ENCODE peak calls at places on chromosomes 11 and 22, in seven cellular contexts. One of them, this sample, is unnamed.

GRCh38 chr22:35397095-35397904 is 2.6 kb upstream of the MCM5 start:
- DNase-seq in A549: no peak
- DNase-seq in cardiac muscle cell: peak
- DNase-seq in spleen: no peak
- DNase-seq in HCT116: no peak
- DNase-seq in PC-9: no peak
- DNase-seq in sigmoid colon: no peak
- DNase-seq in this sample: no peak

GRCh38 chr11:66388746-66389386 is 17.3 kb upstream of the SLC29A2 start:
- DNase-seq in A549: peak
- DNase-seq in cardiac muscle cell: peak
- DNase-seq in spleen: peak
- DNase-seq in HCT116: peak
- DNase-seq in PC-9: peak
- DNase-seq in sigmoid colon: peak
- DNase-seq in this sample: peak

GRCh38 chr11:13384837-13385417 is 78.1 kb downstream of the BTBD10 start:
- DNase-seq in A549: peak
- DNase-seq in cardiac muscle cell: peak
- DNase-seq in spleen: no peak
- DNase-seq in HCT116: peak
- DNase-seq in PC-9: no peak
- DNase-seq in sigmoid colon: no peak
- DNase-seq in this sample: no peak

GRCh38 chr11:70751142-70751734 is 352.9 kb downstream of the CTTN start:
- DNase-seq in A549: no peak
- DNase-seq in cardiac muscle cell: no peak
- DNase-seq in spleen: no peak
- DNase-seq in HCT116: no peak
- DNase-seq in PC-9: no peak
- DNase-seq in sigmoid colon: no peak
- DNase-seq in this sample: no peak

GRCh38 chr22:49228431-49229037 is 599.1 kb downstream of the BRD1 start:
- DNase-seq in A549: no peak
- DNase-seq in cardiac muscle cell: no peak
- DNase-seq in spleen: no peak
- DNase-seq in HCT116: no peak
- DNase-seq in PC-9: no peak
- DNase-seq in sigmoid colon: peak
- DNase-seq in this sample: no peak

GRCh38 chr22:47036352-47036751 is 273.9 kb downstream of the TBC1D22A start:
- DNase-seq in A549: no peak
- DNase-seq in cardiac muscle cell: no peak
- DNase-seq in spleen: peak
- DNase-seq in HCT116: no peak
- DNase-seq in PC-9: no peak
- DNase-seq in sigmoid colon: peak
- DNase-seq in this sample: no peak

GRCh38 chr11:103433976-103434375 is 324.8 kb downstream of the DYNC2H1 start:
- DNase-seq in A549: no peak
- DNase-seq in cardiac muscle cell: no peak
- DNase-seq in spleen: no peak
- DNase-seq in HCT116: no peak
- DNase-seq in PC-9: no peak
- DNase-seq in sigmoid colon: no peak
- DNase-seq in this sample: no peak

GRCh38 chr22:32852346-32853251 is 51.1 kb downstream of the TIMP3 start:
- DNase-seq in A549: no peak
- DNase-seq in cardiac muscle cell: peak
- DNase-seq in spleen: no peak
- DNase-seq in HCT116: no peak
- DNase-seq in PC-9: no peak
- DNase-seq in sigmoid colon: peak
- DNase-seq in this sample: peak

GRCh38 chr22:48961705-48962104 is 866.0 kb downstream of the BRD1 start:
- DNase-seq in A549: no peak
- DNase-seq in cardiac muscle cell: no peak
- DNase-seq in spleen: no peak
- DNase-seq in HCT116: no peak
- DNase-seq in PC-9: no peak
- DNase-seq in sigmoid colon: no peak
- DNase-seq in this sample: no peak

GRCh38 chr11:79708319-79708928 is 267.6 kb upstream of the TENM4 start:
- DNase-seq in A549: peak
- DNase-seq in cardiac muscle cell: peak
- DNase-seq in spleen: no peak
- DNase-seq in HCT116: no peak
- DNase-seq in PC-9: peak
- DNase-seq in sigmoid colon: no peak
- DNase-seq in this sample: no peak

GRCh38 chr11:46565248-46565835 is 28.5 kb downstream of the AMBRA1 start:
- DNase-seq in A549: no peak
- DNase-seq in cardiac muscle cell: peak
- DNase-seq in spleen: no peak
- DNase-seq in HCT116: no peak
- DNase-seq in PC-9: no peak
- DNase-seq in sigmoid colon: no peak
- DNase-seq in this sample: no peak

GRCh38 chr11:109338131-109338530 is 83.9 kb upstream of the C11orf87 start:
- DNase-seq in A549: no peak
- DNase-seq in cardiac muscle cell: peak
- DNase-seq in spleen: no peak
- DNase-seq in HCT116: no peak
- DNase-seq in PC-9: no peak
- DNase-seq in sigmoid colon: no peak
- DNase-seq in this sample: no peak

GRCh38 chr11:9524001-9524400 is 49.5 kb upstream of the WEE1 start:
- DNase-seq in A549: no peak
- DNase-seq in cardiac muscle cell: no peak
- DNase-seq in spleen: no peak
- DNase-seq in HCT116: no peak
- DNase-seq in PC-9: no peak
- DNase-seq in sigmoid colon: no peak
- DNase-seq in this sample: no peak

GRCh38 chr22:38570841-38571364 is 920 bp upstream of the DMC1 start:
- DNase-seq in A549: peak
- DNase-seq in cardiac muscle cell: no peak
- DNase-seq in spleen: peak
- DNase-seq in HCT116: peak
- DNase-seq in PC-9: no peak
- DNase-seq in sigmoid colon: peak
- DNase-seq in this sample: peak

GRCh38 chr22:22928666-22929380 is 41.2 kb downstream of the IGLL5 start:
- DNase-seq in A549: no peak
- DNase-seq in cardiac muscle cell: peak
- DNase-seq in spleen: peak
- DNase-seq in HCT116: no peak
- DNase-seq in PC-9: no peak
- DNase-seq in sigmoid colon: no peak
- DNase-seq in this sample: peak

GRCh38 chr11:33530824-33531223 is 169.8 kb downstream of the C11orf91 start:
- DNase-seq in A549: no peak
- DNase-seq in cardiac muscle cell: peak
- DNase-seq in spleen: no peak
- DNase-seq in HCT116: no peak
- DNase-seq in PC-9: no peak
- DNase-seq in sigmoid colon: no peak
- DNase-seq in this sample: no peak

GRCh38 chr11:68039526-68040086 is 781 bp downstream of the TCIRG1 start:
- DNase-seq in A549: no peak
- DNase-seq in cardiac muscle cell: no peak
- DNase-seq in spleen: peak
- DNase-seq in HCT116: no peak
- DNase-seq in PC-9: no peak
- DNase-seq in sigmoid colon: peak
- DNase-seq in this sample: no peak

DNA sequence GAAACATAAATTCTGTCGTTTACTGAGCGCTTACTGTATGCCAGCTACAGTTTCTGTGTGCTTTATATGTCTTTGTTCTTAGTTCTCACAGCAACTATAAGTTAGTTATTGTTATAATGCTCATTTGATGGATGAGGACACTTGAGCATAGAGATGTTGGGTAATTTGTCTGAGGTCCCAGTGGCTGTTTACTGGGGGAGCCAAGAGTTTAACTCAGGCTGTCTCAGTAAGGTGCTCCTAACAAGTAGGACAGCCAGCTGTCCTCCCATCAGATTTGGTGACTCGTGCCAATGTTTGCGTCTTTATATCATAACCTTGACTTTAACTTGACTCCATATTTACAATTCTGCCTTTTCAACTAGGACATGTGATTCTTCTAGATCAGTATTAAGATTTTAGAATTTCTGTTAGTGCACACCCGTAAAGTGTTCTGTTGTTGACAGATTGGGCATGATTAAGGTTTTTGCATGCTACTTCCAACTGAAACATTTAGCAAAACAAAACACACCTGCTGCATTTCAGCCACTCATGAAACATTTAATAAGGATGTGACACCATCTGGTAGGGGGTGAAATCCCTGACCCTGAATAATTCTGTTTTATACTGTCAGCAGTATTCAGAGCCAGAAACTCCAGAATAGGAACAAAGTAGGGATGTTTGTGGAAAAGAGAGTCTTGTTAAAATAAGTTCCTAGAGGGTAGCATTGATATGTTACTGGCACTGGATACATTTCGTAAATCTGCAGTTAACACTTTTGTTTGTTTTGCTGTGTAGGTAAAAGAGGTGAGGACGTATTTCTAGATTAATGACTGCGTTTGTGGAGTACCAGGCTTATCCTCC is 1.9 kb downstream of the REXO2 start:
- DNase-seq in A549: no peak
- DNase-seq in cardiac muscle cell: no peak
- DNase-seq in spleen: no peak
- DNase-seq in HCT116: no peak
- DNase-seq in PC-9: no peak
- DNase-seq in sigmoid colon: no peak
- DNase-seq in this sample: no peak
- H3K4me3 ChIP-seq in A549: peak
- H3K4me3 ChIP-seq in cardiac muscle cell: peak
- H3K4me3 ChIP-seq in spleen: peak
- H3K4me3 ChIP-seq in HCT116: no peak
- H3K4me3 ChIP-seq in PC-9: peak
- H3K4me3 ChIP-seq in sigmoid colon: peak
- H3K4me3 ChIP-seq in this sample: peak

DNA sequence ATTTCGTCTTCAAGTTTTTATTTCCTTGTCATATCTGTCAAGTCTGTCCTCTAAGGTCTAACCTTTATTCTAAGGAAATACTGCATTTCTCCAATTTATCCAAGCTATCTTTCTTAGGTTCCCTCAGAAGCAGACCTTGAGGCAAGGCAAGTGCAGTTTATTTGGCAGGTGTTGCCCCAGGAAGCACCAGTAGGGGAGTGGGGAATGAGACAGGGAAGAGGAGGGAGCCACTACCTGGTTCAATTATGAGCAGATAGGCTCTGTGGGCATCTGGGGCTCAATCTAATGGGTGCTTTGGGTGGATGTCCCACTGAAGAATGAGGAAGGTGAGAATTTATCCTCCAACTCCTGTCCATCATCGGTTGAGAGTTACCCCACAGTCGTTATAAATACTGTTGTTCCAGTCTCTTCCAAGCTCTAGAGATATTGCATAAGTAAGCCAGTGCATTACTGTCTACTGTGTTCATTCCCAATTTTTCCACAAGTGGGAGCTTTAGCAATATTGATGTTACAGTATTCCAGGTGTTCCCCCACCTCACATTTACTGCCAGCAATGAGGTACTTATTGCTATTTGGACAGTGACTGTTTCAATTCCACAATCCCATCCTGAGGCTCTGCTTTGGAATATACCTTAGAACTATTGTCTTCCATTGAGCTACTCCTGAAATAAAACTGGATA is 154.9 kb upstream of the CEP126 start:
- DNase-seq in A549: peak
- DNase-seq in cardiac muscle cell: no peak
- DNase-seq in spleen: no peak
- DNase-seq in HCT116: peak
- DNase-seq in PC-9: no peak
- DNase-seq in sigmoid colon: no peak
- DNase-seq in this sample: no peak
- TF ChIP-seq CTCF in A549: peak
- TF ChIP-seq CTCF in cardiac muscle cell: peak
- TF ChIP-seq CTCF in spleen: peak
- TF ChIP-seq CTCF in HCT116: peak
- TF ChIP-seq CTCF in PC-9: peak
- TF ChIP-seq CTCF in sigmoid colon: no peak
- TF ChIP-seq CTCF in this sample: peak

GRCh38 chr11:74696932-74697687 is 34.1 kb downstream of the CHRDL2 start:
- DNase-seq in A549: peak
- DNase-seq in cardiac muscle cell: peak
- DNase-seq in spleen: peak
- DNase-seq in HCT116: no peak
- DNase-seq in PC-9: no peak
- DNase-seq in sigmoid colon: peak
- DNase-seq in this sample: peak
- H3K27ac ChIP-seq in A549: peak
- H3K27ac ChIP-seq in cardiac muscle cell: no peak
- H3K27ac ChIP-seq in spleen: peak
- H3K27ac ChIP-seq in HCT116: no peak
- H3K27ac ChIP-seq in PC-9: no peak
- H3K27ac ChIP-seq in sigmoid colon: peak
- H3K27ac ChIP-seq in this sample: peak

GRCh38 chr11:133951484-133952198 is 5.1 kb downstream of the IGSF9B start:
- DNase-seq in A549: no peak
- DNase-seq in cardiac muscle cell: peak
- DNase-seq in spleen: no peak
- DNase-seq in HCT116: no peak
- DNase-seq in PC-9: no peak
- DNase-seq in sigmoid colon: no peak
- DNase-seq in this sample: no peak
- H3K4me3 ChIP-seq in A549: no peak
- H3K4me3 ChIP-seq in cardiac muscle cell: no peak
- H3K4me3 ChIP-seq in spleen: no peak
- H3K4me3 ChIP-seq in HCT116: no peak
- H3K4me3 ChIP-seq in PC-9: no peak
- H3K4me3 ChIP-seq in sigmoid colon: peak
- H3K4me3 ChIP-seq in this sample: peak

DNA sequence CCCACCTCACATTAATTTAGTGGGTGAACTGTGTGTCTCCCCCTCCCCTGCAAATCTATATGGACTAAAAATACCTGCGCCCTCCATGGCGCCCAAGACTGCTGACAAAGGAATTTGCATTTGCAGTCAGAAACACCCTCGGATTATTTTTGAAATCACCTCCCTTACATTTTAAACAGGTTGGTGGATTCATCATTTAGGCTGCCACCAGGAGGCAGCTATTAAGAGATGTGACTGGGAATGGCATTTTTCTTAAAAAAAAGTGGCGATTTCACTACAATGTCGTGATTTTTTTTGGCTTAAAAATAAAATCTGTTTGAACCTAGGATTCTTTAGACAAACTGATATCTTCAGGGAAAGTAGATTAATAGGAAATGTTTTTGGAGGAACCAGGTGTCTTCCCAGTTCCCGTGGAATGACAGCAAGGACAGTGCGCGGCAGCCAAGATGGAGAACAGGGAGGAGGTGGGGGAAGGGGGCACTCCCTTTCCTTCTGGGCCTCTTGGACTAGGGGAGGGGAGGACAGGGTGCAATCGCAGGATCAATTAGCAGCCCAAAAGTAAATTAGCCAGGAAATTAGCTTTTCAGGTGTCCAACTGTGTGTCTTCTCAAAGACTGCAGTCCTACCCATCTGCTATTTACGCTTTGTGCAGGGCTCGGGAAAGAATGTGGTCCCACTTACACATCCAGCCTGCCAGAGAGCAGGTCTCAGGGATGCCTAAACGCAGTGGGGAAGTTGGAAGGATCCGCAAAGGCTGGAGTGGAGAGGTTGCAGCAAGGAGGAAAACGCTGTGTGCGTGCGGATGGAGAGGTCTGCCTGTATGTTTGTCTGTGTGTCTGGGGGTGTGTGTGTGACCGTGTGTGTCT is 496.4 kb downstream of the NTM start:
- DNase-seq in A549: no peak
- DNase-seq in cardiac muscle cell: no peak
- DNase-seq in spleen: no peak
- DNase-seq in HCT116: no peak
- DNase-seq in PC-9: no peak
- DNase-seq in sigmoid colon: no peak
- DNase-seq in this sample: no peak
- TF ChIP-seq CTCF in A549: no peak
- TF ChIP-seq CTCF in cardiac muscle cell: no peak
- TF ChIP-seq CTCF in spleen: no peak
- TF ChIP-seq CTCF in HCT116: no peak
- TF ChIP-seq CTCF in PC-9: no peak
- TF ChIP-seq CTCF in sigmoid colon: no peak
- TF ChIP-seq CTCF in this sample: no peak

This sample was measured in left ventricle myocardium inferior.